ENCODE peak calls at places on chromosomes 16 and 17, in ten cellular contexts. Z is SK-N-SH; T is lower lobe of right lung; P is cardiac muscle cell; A is activated T-cell treated with anti-CD3 and anti-CD28 coated beads, Interleukin-2, amount 50 U/mL, for 4 hours; R is stimulated activated CD8-positive, alpha-beta memory T cell treated with anti-CD3 and anti-CD28 coated beads, Interleukin-4, amount 100 ng/mL, for 24 hours; E is mucosa of gallbladder; W is substantia nigra; D is LoVo; X is esophagus squamous epithelium. O is an unnamed sample.

GRCh38 chr16:78461087-78461486 is 361.6 kb downstream of the WWOX start:
- DNase-seq in A (no peak), Z (no peak), W (no peak), E (no peak), T (no peak), P (no peak), D (no peak), X (no peak), R (no peak), O (no peak)

GRCh38 chr17:73987395-73987794 is 216.1 kb upstream of the RPL38 start:
- DNase-seq in Z (no peak), W (no peak), E (no peak), A (no peak), D (no peak), P (no peak), R (no peak), X (no peak), T (peak; percentile 18), O (no peak)

GRCh38 chr17:74212913-74213791 is at the start of gene TTYH2:
- DNase-seq in R (peak; percentile 61), W (peak; percentile 88), X (peak; percentile 47), D (peak; percentile 91), Z (peak; percentile 97), P (peak; percentile 90), T (peak; percentile 91), E (peak; percentile 89), A (peak; percentile 63), O (peak; percentile 94)

GRCh38 chr16:2919511-2920255 is 8.0 kb downstream of the FLYWCH1 start:
- DNase-seq in X (no peak), A (peak; percentile 63), W (no peak), Z (peak; percentile 84), R (peak; percentile 35), T (no peak), P (peak; percentile 68), D (peak; percentile 54), E (peak; percentile 68), O (peak; percentile 75)

GRCh38 chr16:19589771-19590302 is 34.3 kb downstream of the VPS35L start:
- DNase-seq in R (no peak), P (no peak), Z (no peak), X (no peak), A (no peak), D (no peak), E (no peak), W (no peak), T (no peak), O (no peak)

GRCh38 chr17:13135496-13135895 is 117.7 kb upstream of the ELAC2 start:
- DNase-seq in D (no peak), Z (no peak), R (no peak), A (no peak), E (no peak), W (no peak), X (no peak), P (no peak), T (no peak), O (no peak)

GRCh38 chr17:72539981-72540897 is 419.4 kb downstream of the SOX9 start:
- DNase-seq in P (peak; percentile 84), A (peak; percentile 27), E (peak; percentile 67), W (peak; percentile 54), Z (peak; percentile 99), X (no peak), D (peak; percentile 30), T (peak; percentile 74), R (peak; percentile 42), O (peak; percentile 19)

GRCh38 chr16:20504418-20504817 is 53.1 kb downstream of the ACSM2A start:
- DNase-seq in T (no peak), W (no peak), A (no peak), P (no peak), R (no peak), E (no peak), Z (no peak), D (no peak), X (no peak), O (no peak)

GRCh38 chr16:88448461-88449266 is 4.4 kb upstream of the ZFPM1 start:
- DNase-seq in E (no peak), W (no peak), P (no peak), A (no peak), Z (peak; percentile 81), X (no peak), R (no peak), T (no peak), D (no peak), O (no peak)

GRCh38 chr16:3187798-3188674 is at the start of gene OR1F1:
- DNase-seq in W (no peak), Z (peak; percentile 78), R (peak; percentile 49), D (no peak), T (no peak), P (peak; percentile 30), X (no peak), E (no peak), A (peak; percentile 31), O (peak; percentile 79)

GRCh38 chr17:81520021-81520894 is 7.7 kb upstream of the ACTG1 start:
- DNase-seq in R (no peak), W (no peak), P (peak; percentile 12), Z (no peak), T (peak; percentile 43), D (no peak), X (no peak), E (no peak), A (no peak), O (no peak)

GRCh38 chr17:65243838-65244237 is 106.7 kb downstream of the RGS9 start:
- DNase-seq in D (peak; percentile 89), A (no peak), W (no peak), Z (no peak), X (no peak), P (no peak), T (no peak), E (no peak), R (no peak), O (no peak)

GRCh38 chr16:70476272-70477020 is 22.1 kb downstream of the FCSK start:
- DNase-seq in Z (peak; percentile 79), R (peak; percentile 8), E (no peak), P (no peak), D (no peak), W (no peak), T (no peak), X (no peak), A (no peak), O (no peak)

GRCh38 chr16:7257026-7257425 is 75.6 kb upstream of the RBFOX1 start:
- DNase-seq in Z (peak; percentile 20), A (no peak), X (no peak), W (no peak), T (no peak), D (no peak), P (no peak), R (no peak), E (no peak), O (no peak)

GRCh38 chr16:53922067-53922804 is 218.3 kb downstream of the FTO start:
- DNase-seq in R (no peak), E (no peak), D (no peak), P (no peak), Z (no peak), T (no peak), W (no peak), A (no peak), X (no peak), O (no peak)

GRCh38 chr16:58670177-58670576 is 14.4 kb downstream of the SLC38A7 start:
- DNase-seq in D (no peak), R (no peak), X (no peak), Z (no peak), A (no peak), P (no peak), E (no peak), T (no peak), W (no peak), O (no peak)

GRCh38 chr17:31674717-31675349 is 184.2 kb downstream of the COPRS start:
- DNase-seq in D (no peak), X (no peak), P (no peak), E (no peak), Z (no peak), A (no peak), T (no peak), W (no peak), R (no peak), O (no peak)

GRCh38 chr17:37698132-37698615 is 46.7 kb downstream of the HNF1B start:
- DNase-seq in R (no peak), D (no peak), E (no peak), X (no peak), A (no peak), Z (no peak), P (no peak), W (no peak), T (no peak), O (no peak)

GRCh38 chr16:8849411-8850011 is 19.3 kb downstream of the CARHSP1 start:
- DNase-seq in Z (peak; percentile 16), X (no peak), D (no peak), A (no peak), P (no peak), R (no peak), W (no peak), E (no peak), T (no peak), O (no peak)

GRCh38 chr16:27208809-27209208 is 5.5 kb downstream of the KDM8 start:
- DNase-seq in E (peak; percentile 51), P (no peak), T (no peak), Z (no peak), A (no peak), X (no peak), R (no peak), D (no peak), W (no peak), O (no peak)

GRCh38 chr16:84820305-84820684 is 510 bp downstream of the CRISPLD2 start:
- DNase-seq in T (no peak), Z (no peak), P (no peak), W (no peak), D (no peak), R (no peak), E (no peak), A (no peak), X (no peak), O (no peak)

GRCh38 chr17:3665834-3666233 is 2.5 kb downstream of the TAX1BP3 start:
- DNase-seq in R (no peak), D (no peak), E (no peak), X (no peak), Z (no peak), W (peak; percentile 43), A (no peak), T (no peak), P (no peak), O (no peak)

GRCh38 chr17:81037783-81038733 is 3.1 kb downstream of the BAIAP2 start:
- DNase-seq in Z (no peak), R (no peak), E (no peak), P (no peak), W (no peak), D (peak; percentile 43), T (no peak), A (no peak), X (no peak), O (no peak)

GRCh38 chr17:38539386-38539785 is 66.4 kb downstream of the SRCIN1 start:
- DNase-seq in Z (no peak), W (no peak), A (no peak), E (no peak), P (no peak), R (no peak), D (no peak), X (no peak), T (no peak), O (no peak)

GRCh38 chr17:33989357-33990148 is 265.5 kb upstream of the CCL2 start:
- DNase-seq in T (no peak), X (no peak), R (no peak), A (no peak), E (no peak), D (no peak), P (no peak), Z (no peak), W (no peak), O (no peak)

GRCh38 chr17:75898791-75899190 is 2.0 kb upstream of the TRIM65 start:
- DNase-seq in Z (no peak), E (no peak), X (no peak), W (no peak), A (no peak), D (no peak), T (peak; percentile 46), R (no peak), P (no peak), O (no peak)

GRCh38 chr16:57637020-57637419 is 8.6 kb downstream of the ADGRG1 start:
- DNase-seq in E (no peak), T (no peak), W (no peak), P (no peak), Z (no peak), D (no peak), R (no peak), A (no peak), X (no peak), O (no peak)

GRCh38 chr17:82603981-82604448 is 44.2 kb downstream of the WDR45B start:
- DNase-seq in E (peak; percentile 80), T (peak; percentile 91), P (no peak), D (no peak), A (no peak), X (no peak), W (peak; percentile 30), R (no peak), Z (peak; percentile 37), O (no peak)

O was measured in HAP-1.